ENCODE peak calls at places on chromosomes 7 and 10, in ten cellular contexts. V is HFF-Myc, Z is A549, F is PC-9, N is stomach, M is osteoblast, O is coronary artery, W is type B pancreatic cell, R is tibial artery, D is BE2C. Q is an unnamed sample.

GRCh38 chr7:87047-87446 is 105.3 kb upstream of the FAM20C start:
- DNase-seq in V (no peak), Z (no peak), F (no peak), N (peak), M (peak), O (peak), W (no peak), R (no peak), D (no peak), Q (peak)

GRCh38 chr7:18558910-18559309 is 63.4 kb downstream of the HDAC9 start:
- DNase-seq in V (no peak), Z (no peak), F (no peak), N (no peak), M (no peak), O (no peak), W (no peak), R (no peak), D (no peak), Q (no peak)

GRCh38 chr10:70617798-70618568 is 15.4 kb upstream of the PRF1 start:
- DNase-seq in V (no peak), Z (no peak), F (no peak), N (no peak), M (peak), O (no peak), W (no peak), R (no peak), D (peak), Q (no peak)

GRCh38 chr7:45026984-45027773 is 27.2 kb downstream of the CCM2 start:
- DNase-seq in V (peak), Z (no peak), F (no peak), N (no peak), M (peak), O (no peak), W (no peak), R (no peak), D (no peak), Q (no peak)

GRCh38 chr7:45524373-45524913 is 49.7 kb upstream of the ADCY1 start:
- DNase-seq in V (no peak), Z (no peak), F (no peak), N (no peak), M (no peak), O (no peak), W (no peak), R (no peak), D (no peak), Q (no peak)

GRCh38 chr10:3782099-3782455 is 2.9 kb downstream of the KLF6 start:
- DNase-seq in V (no peak), Z (no peak), F (no peak), N (no peak), M (no peak), O (no peak), W (no peak), R (no peak), D (no peak), Q (no peak)

GRCh38 chr7:28510022-28510367 is 97.7 kb downstream of the CREB5 start:
- DNase-seq in V (no peak), Z (no peak), F (no peak), N (no peak), M (no peak), O (no peak), W (no peak), R (no peak), D (no peak), Q (no peak)

GRCh38 chr7:24108906-24109376 is 175.0 kb upstream of the NPY start:
- DNase-seq in V (no peak), Z (no peak), F (no peak), N (no peak), M (no peak), O (no peak), W (no peak), R (no peak), D (no peak), Q (no peak)

GRCh38 chr10:78981970-78982281 is 86.8 kb upstream of the ZMIZ1 start:
- DNase-seq in V (no peak), Z (no peak), F (no peak), N (no peak), M (peak), O (no peak), W (no peak), R (no peak), D (no peak), Q (no peak)

GRCh38 chr7:8310876-8311275 is 48.9 kb upstream of the ICA1 start:
- DNase-seq in V (no peak), Z (no peak), F (no peak), N (no peak), M (no peak), O (no peak), W (no peak), R (no peak), D (no peak), Q (no peak)

GRCh38 chr7:105487559-105488218 is 34.4 kb downstream of the PUS7 start:
- DNase-seq in V (peak), Z (peak), F (peak), N (no peak), M (peak), O (no peak), W (no peak), R (peak), D (no peak), Q (no peak)

GRCh38 chr10:61284222-61284890 is 168.8 kb downstream of the TMEM26 start:
- DNase-seq in V (peak), Z (peak), F (no peak), N (no peak), M (peak), O (no peak), W (no peak), R (no peak), D (no peak), Q (no peak)

GRCh38 chr7:40804477-40805215 is 669.8 kb downstream of the SUGCT start:
- DNase-seq in V (peak), Z (no peak), F (no peak), N (no peak), M (no peak), O (no peak), W (no peak), R (no peak), D (no peak), Q (no peak)

GRCh38 chr10:109996225-109996624 is 11.6 kb upstream of the ADD3 start:
- DNase-seq in V (no peak), Z (no peak), F (no peak), N (no peak), M (no peak), O (no peak), W (no peak), R (no peak), D (no peak), Q (no peak)

GRCh38 chr10:9016930-9017329 is 962.4 kb downstream of the GATA3 start:
- DNase-seq in V (no peak), Z (no peak), F (no peak), N (no peak), M (no peak), O (no peak), W (no peak), R (no peak), D (no peak), Q (no peak)

GRCh38 chr7:5634107-5634950 is 147.1 kb downstream of the RNF216 start:
- DNase-seq in V (peak), Z (no peak), F (no peak), N (no peak), M (peak), O (no peak), W (peak), R (peak), D (peak), Q (no peak)

GRCh38 chr7:132059141-132059540 is 502.7 kb upstream of the PODXL start:
- DNase-seq in V (no peak), Z (no peak), F (no peak), N (no peak), M (no peak), O (no peak), W (no peak), R (no peak), D (no peak), Q (no peak)

GRCh38 chr7:91694221-91694856 is 186.2 kb downstream of the MTERF1 start:
- DNase-seq in V (peak), Z (no peak), F (no peak), N (no peak), M (no peak), O (no peak), W (no peak), R (no peak), D (no peak), Q (no peak)

GRCh38 chr7:73308665-73309214 is at the start of gene NSUN5:
- DNase-seq in V (peak), Z (peak), F (peak), N (peak), M (peak), O (peak), W (peak), R (peak), D (peak), Q (peak)

GRCh38 chr10:29132821-29133156 is 156.1 kb upstream of the LYZL1 start:
- DNase-seq in V (no peak), Z (no peak), F (no peak), N (no peak), M (no peak), O (no peak), W (no peak), R (no peak), D (no peak), Q (no peak)

GRCh38 chr10:101817542-101818118 is 614 bp downstream of the OGA start:
- DNase-seq in V (peak), Z (peak), F (peak), N (peak), M (peak), O (peak), W (no peak), R (peak), D (peak), Q (peak)

GRCh38 chr7:151506901-151507382 is 12.8 kb downstream of the RHEB start:
- DNase-seq in V (no peak), Z (no peak), F (no peak), N (no peak), M (no peak), O (no peak), W (no peak), R (no peak), D (no peak), Q (no peak)

GRCh38 chr7:155566011-155566836 is 19.9 kb upstream of the CNPY1 start:
- DNase-seq in V (no peak), Z (no peak), F (no peak), N (no peak), M (no peak), O (no peak), W (no peak), R (no peak), D (no peak), Q (no peak)

GRCh38 chr10:83917519-83918506 is 221.5 kb upstream of the GHITM start:
- DNase-seq in V (no peak), Z (peak), F (no peak), N (no peak), M (peak), O (no peak), W (no peak), R (peak), D (peak), Q (no peak)

GRCh38 chr10:61836888-61837747 is 64.4 kb upstream of the ARID5B start:
- DNase-seq in V (peak), Z (peak), F (no peak), N (no peak), M (no peak), O (no peak), W (no peak), R (no peak), D (no peak), Q (no peak)

GRCh38 chr7:134646425-134647305 is at the start of gene BPGM:
- DNase-seq in V (peak), Z (peak), F (peak), N (peak), M (peak), O (peak), W (peak), R (peak), D (peak), Q (peak)
- TF ChIP-seq CTCF in V (peak), Z (peak), F (no peak), N (no peak), M (no peak), O (no peak), W (peak), R (peak), D (peak), Q (no peak)

GRCh38 chr7:81114682-81115081 is 195.8 kb upstream of the SEMA3C start:
- DNase-seq in V (no peak), Z (no peak), F (no peak), N (no peak), M (no peak), O (no peak), W (no peak), R (no peak), D (no peak), Q (no peak)
- TF ChIP-seq CTCF in V (no peak), Z (no peak), F (no peak), N (no peak), M (no peak), O (no peak), W (no peak), R (no peak), D (no peak), Q (no peak)

GRCh38 chr7:80918406-80918805 is 445 bp downstream of the SEMA3C start:
- DNase-seq in V (no peak), Z (no peak), F (peak), N (no peak), M (peak), O (no peak), W (no peak), R (no peak), D (no peak), Q (no peak)

GRCh38 chr7:80916770-80917681 is 1.8 kb downstream of the SEMA3C start:
- DNase-seq in V (no peak), Z (peak), F (no peak), N (no peak), M (peak), O (no peak), W (no peak), R (no peak), D (no peak), Q (no peak)

GRCh38 chr7:80922254-80923049 is 3.6 kb upstream of the SEMA3C start:
- DNase-seq in V (no peak), Z (no peak), F (peak), N (peak), M (no peak), O (no peak), W (no peak), R (no peak), D (no peak), Q (no peak)

GRCh38 chr7:80921130-80921529 is 2.3 kb upstream of the SEMA3C start:
- DNase-seq in V (no peak), Z (no peak), F (no peak), N (no peak), M (no peak), O (no peak), W (no peak), R (no peak), D (no peak), Q (no peak)

DNA sequence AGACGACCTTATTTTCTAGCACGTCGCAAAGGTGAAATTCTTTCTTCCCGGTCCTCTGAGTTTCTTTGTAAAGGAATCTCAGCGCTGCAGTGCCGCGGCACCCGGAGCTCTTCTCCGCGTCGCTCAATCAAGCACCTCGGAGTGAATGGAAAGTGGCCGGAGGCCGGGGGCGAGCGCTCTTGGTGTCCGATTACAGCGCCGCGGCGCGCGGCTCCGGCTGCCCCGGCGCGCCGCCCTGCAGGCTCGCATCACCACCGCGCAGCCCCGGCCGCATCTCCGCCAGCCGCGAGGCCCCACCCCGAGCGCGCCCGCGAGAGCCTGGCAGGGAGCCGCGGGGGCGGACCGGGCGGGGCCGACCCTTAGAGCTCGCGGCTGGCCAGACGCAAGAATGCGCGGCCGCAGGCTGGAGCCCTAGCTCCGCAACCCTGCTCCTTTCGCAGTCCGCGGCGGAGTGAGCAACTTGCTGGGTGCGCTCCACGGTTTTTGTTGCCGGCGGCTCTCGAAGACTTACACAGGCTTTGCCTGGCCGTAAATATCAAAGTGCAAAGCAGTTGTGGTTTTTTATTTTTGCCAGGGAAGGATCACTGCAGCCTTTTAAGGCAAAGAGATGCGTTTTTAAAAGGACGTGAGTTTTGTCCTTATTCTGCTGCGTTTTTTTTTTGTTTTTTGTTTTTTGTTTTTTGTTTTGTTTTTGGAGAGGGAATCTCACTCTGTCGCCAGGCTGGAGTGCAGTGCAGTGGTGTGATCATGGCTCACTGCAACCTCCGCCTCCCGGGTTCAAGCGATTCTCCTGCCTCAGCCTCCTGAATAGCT is at the start of gene SEMA3C:
- DNase-seq in V (peak), Z (peak), F (peak), N (peak), M (peak), O (peak), W (peak), R (peak), D (peak), Q (peak)
- TF ChIP-seq CTCF in V (no peak), Z (no peak), F (no peak), N (no peak), M (no peak), O (no peak), W (no peak), R (no peak), D (peak), Q (no peak)

GRCh38 chr10:114163062-114163861 is 10.7 kb downstream of the CCDC186 start:
- DNase-seq in V (no peak), Z (no peak), F (no peak), N (no peak), M (no peak), O (no peak), W (no peak), R (no peak), D (no peak), Q (no peak)
- TF ChIP-seq CTCF in V (no peak), Z (no peak), F (no peak), N (no peak), M (no peak), O (no peak), W (no peak), R (no peak), D (no peak), Q (no peak)

DNA sequence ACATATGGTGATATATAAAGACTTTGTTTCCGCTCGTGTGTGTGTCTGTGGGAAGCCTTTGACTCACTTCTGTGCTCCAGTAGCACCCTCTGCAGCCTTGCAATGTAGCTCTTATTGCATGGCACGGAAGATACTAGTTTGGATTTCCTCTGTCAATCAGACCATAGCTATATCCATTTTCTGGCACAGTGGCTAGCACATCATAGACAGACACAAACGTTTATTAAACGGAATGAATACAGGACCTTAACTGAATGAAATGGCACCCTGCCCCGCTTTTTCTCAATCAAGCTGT is 124.0 kb upstream of the PTPN20 start:
- DNase-seq in V (peak), Z (peak), F (peak), N (no peak), M (peak), O (no peak), W (no peak), R (no peak), D (no peak), Q (no peak)
- TF ChIP-seq CTCF in V (no peak), Z (no peak), F (no peak), N (no peak), M (peak), O (no peak), W (no peak), R (no peak), D (no peak), Q (no peak)

GRCh38 chr10:121112618-121113384 is 261.6 kb downstream of the WDR11 start:
- DNase-seq in V (no peak), Z (no peak), F (no peak), N (no peak), M (no peak), O (no peak), W (no peak), R (no peak), D (no peak), Q (no peak)
- TF ChIP-seq CTCF in V (no peak), Z (no peak), F (no peak), N (no peak), M (no peak), O (no peak), W (no peak), R (no peak), D (no peak), Q (peak)

GRCh38 chr10:18313146-18313542 is 172.9 kb downstream of the CACNB2 start:
- DNase-seq in V (no peak), Z (no peak), F (no peak), N (no peak), M (no peak), O (no peak), W (no peak), R (no peak), D (no peak), Q (no peak)
- TF ChIP-seq CTCF in V (no peak), Z (no peak), F (no peak), N (no peak), M (no peak), O (no peak), W (no peak), R (no peak), D (no peak), Q (no peak)